ENCODE peak calls at places on chromosomes 4 and X, in seven cellular contexts. T is ascending aorta, G is SJSA1, U is GM23248, B is fibroblast of lung, A is Panc1, N is adipocyte. D is an unnamed sample. For H3K27me3, the result is how much of the 10 kb centered on the place peaks cover.

GRCh38 chr4:161463436-161463835 is 700.4 kb downstream of the FSTL5 start:
- DNase-seq in G (no peak), B (no peak), N (no peak), A (no peak), T (no peak), U (no peak), D (no peak)

GRCh38 chr4:86926428-86927086 is 8.3 kb upstream of the AFF1 start:
- DNase-seq in U (no peak), A (no peak), G (peak), T (no peak), N (no peak), B (no peak), D (no peak)

GRCh38 chrX:11434607-11435006 is 141.4 kb downstream of the AMELX start:
- DNase-seq in B (no peak), N (no peak), U (no peak), G (no peak), T (no peak), A (no peak), D (no peak)

GRCh38 chr4:147590249-147590920 is 26.8 kb upstream of the TMEM184C start:
- DNase-seq in A (peak), G (peak), N (peak), U (peak), B (peak), T (peak), D (peak)

GRCh38 chr4:37981844-37982720 is 21.9 kb downstream of the PTTG2 start:
- DNase-seq in G (peak), B (no peak), U (peak), A (no peak), T (no peak), N (peak), D (no peak)

GRCh38 chr4:159256037-159256436 is 153.2 kb downstream of the RAPGEF2 start:
- DNase-seq in A (no peak), B (no peak), G (no peak), T (no peak), N (no peak), U (no peak), D (no peak)

GRCh38 chr4:40486534-40486933 is 143.1 kb downstream of the RBM47 start:
- DNase-seq in G (no peak), U (peak), A (no peak), N (peak), T (no peak), B (peak), D (no peak)

GRCh38 chr4:88318751-88319350 is 34.5 kb upstream of the PPM1K start:
- DNase-seq in U (peak), B (no peak), N (no peak), T (no peak), G (no peak), A (no peak), D (no peak)

GRCh38 chr4:77819409-77819835 is 254 bp upstream of the CNOT6L start:
- DNase-seq in U (peak), A (no peak), T (no peak), G (no peak), N (peak), B (no peak), D (no peak)

GRCh38 chrX:18075603-18076002 is 145.1 kb downstream of the BEND2 start:
- DNase-seq in G (no peak), U (no peak), A (no peak), B (no peak), N (no peak), T (no peak), D (no peak)

GRCh38 chr4:122625156-122625555 is 4.3 kb upstream of the IL21 start:
- DNase-seq in G (no peak), N (peak), T (no peak), B (peak), A (no peak), U (peak), D (no peak)

GRCh38 chrX:134898450-134898849 is 92.3 kb upstream of the SMIM10 start:
- DNase-seq in A (no peak), B (peak), T (no peak), G (no peak), U (peak), N (peak), D (no peak)

GRCh38 chrX:21958888-21959287 is 18.4 kb downstream of the SMS start:
- DNase-seq in G (no peak), N (no peak), A (no peak), B (peak), T (no peak), U (peak), D (no peak)

GRCh38 chr4:42330291-42330690 is 67.0 kb upstream of the SHISA3 start:
- DNase-seq in U (no peak), B (no peak), N (no peak), T (no peak), G (no peak), A (no peak), D (no peak)

GRCh38 chrX:110136136-110136535 is 133.2 kb downstream of the TMEM164 start:
- DNase-seq in B (no peak), N (no peak), G (no peak), T (no peak), A (no peak), U (no peak), D (no peak)
- H3K27me3 ChIP-seq in B (under half), N (under half), G (under half), T (under half), A (under half), U (under half), D (under half)

GRCh38 chr4:74631988-74632387 is 162.3 kb downstream of the BTC start:
- DNase-seq in B (no peak), U (no peak), A (no peak), G (no peak), T (no peak), N (no peak), D (no peak)

GRCh38 chr4:74628808-74629616 is 165.3 kb downstream of the BTC start:
- DNase-seq in T (no peak), G (no peak), A (no peak), B (no peak), N (no peak), U (peak), D (no peak)

GRCh38 chr4:74630551-74630950 is 163.8 kb downstream of the BTC start:
- DNase-seq in G (no peak), B (no peak), U (no peak), A (no peak), T (no peak), N (no peak), D (no peak)

GRCh38 chr4:74632634-74633033 is 161.7 kb downstream of the BTC start:
- DNase-seq in T (peak), U (peak), B (peak), G (peak), N (peak), A (peak), D (peak)

DNA sequence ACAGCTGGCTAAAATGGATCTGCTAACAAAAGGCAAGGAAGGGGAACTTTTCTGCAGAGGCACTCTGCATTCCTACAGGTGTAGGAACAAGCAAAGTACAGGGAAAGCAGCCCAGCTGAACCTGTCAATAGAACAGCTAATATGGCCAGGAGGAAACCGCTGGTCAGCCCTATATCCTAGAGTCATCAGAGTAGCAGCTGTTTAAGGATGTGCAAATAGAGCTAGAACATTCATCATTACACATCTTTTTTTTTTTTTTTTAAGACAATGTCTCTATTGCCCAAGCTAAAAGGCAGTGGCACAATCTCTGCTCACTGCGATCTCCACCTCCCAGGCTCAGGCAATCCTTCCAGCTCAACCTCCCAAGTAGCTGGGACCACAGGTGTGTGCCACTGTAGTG is 163.0 kb downstream of the BTC start:
- DNase-seq in T (no peak), A (no peak), N (no peak), G (no peak), B (peak), U (peak), D (no peak)
- H3K27me3 ChIP-seq in T (under half), A (under half), N (under half), G (under half), B (under half), U (under half), D (under half)

GRCh38 chrX:69362889-69363288 is 141.2 kb upstream of the NALF2 start:
- DNase-seq in N (peak), G (no peak), U (peak), A (no peak), T (no peak), B (peak), D (no peak)
- H3K27me3 ChIP-seq in N (under half), G (under half), U (under half), A (under half), T (under half), B (under half), D (under half)

GRCh38 chrX:54024350-54024749 is 19.9 kb downstream of the PHF8 start:
- DNase-seq in A (no peak), U (no peak), T (no peak), B (no peak), G (no peak), N (no peak), D (no peak)
- H3K27me3 ChIP-seq in A (under half), U (under half), T (under half), B (under half), G (under half), N (under half), D (under half)

DNA sequence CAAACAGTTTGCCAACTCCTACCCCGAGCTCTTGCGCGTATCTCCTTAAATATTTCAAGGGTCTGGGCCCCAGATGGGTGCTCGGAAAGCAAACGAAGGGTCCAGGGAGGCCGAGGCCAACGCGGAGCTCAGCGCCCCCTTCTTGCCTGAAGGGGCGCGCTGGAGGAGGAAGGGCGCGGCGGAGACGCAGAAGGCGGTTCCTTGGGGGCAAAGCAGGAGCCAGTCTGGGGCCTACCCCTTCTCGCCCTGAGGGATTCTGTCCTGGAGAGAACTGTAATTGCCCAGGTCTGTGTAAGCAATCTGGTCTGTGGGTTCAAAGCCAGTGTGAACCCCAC is 4.0 kb upstream of the SFRP2 start:
- DNase-seq in U (no peak), B (no peak), G (no peak), T (no peak), N (no peak), A (no peak), D (no peak)
- H3K27me3 ChIP-seq in U (under half), B (under half), G (under half), T (under half), N (under half), A (under half), D (half or more)

DNA sequence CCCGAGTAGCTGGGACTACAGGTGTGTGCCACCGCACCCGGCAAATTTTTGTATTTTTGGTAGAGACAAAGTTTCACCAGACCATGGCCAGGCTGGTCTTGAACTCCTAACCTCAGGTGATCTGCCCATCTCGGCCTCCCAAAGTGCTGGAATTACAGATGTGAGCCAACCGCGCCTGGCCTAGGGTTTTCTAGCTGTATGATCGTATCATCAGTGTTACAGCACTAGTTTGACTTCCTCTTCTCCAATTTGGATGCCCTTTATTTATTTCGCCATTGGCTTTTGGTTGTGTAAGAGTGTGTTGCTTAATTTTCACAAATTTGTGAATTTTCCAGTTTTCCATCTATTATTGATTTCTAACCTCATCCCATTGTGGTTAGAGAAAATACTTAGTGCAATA is 5.2 kb downstream of the TKTL1 start:
- DNase-seq in A (no peak), T (no peak), G (no peak), U (no peak), N (no peak), B (no peak), D (no peak)
- H3K27me3 ChIP-seq in A (under half), T (under half), G (under half), U (under half), N (under half), B (under half), D (under half)

GRCh38 chr4:7962609-7963508 is 23.2 kb upstream of the AFAP1 start:
- DNase-seq in G (no peak), B (no peak), U (no peak), A (no peak), N (no peak), T (no peak), D (no peak)
- H3K27me3 ChIP-seq in G (under half), B (under half), U (under half), A (under half), N (under half), T (under half), D (under half)

GRCh38 chrX:42107495-42108139 is 184.3 kb upstream of the CASK start:
- DNase-seq in N (no peak), G (no peak), T (no peak), U (no peak), A (no peak), B (no peak), D (no peak)

GRCh38 chrX:42106556-42106955 is 183.2 kb upstream of the CASK start:
- DNase-seq in B (peak), A (no peak), U (no peak), G (no peak), N (no peak), T (no peak), D (no peak)

GRCh38 chrX:42108140-42108503 is 184.8 kb upstream of the CASK start:
- DNase-seq in A (no peak), T (no peak), N (no peak), U (no peak), B (peak), G (no peak), D (no peak)

GRCh38 chrX:42109428-42109827 is 186.1 kb upstream of the CASK start:
- DNase-seq in N (no peak), A (no peak), B (no peak), U (no peak), T (no peak), G (no peak), D (no peak)
- H3K27me3 ChIP-seq in N (under half), A (under half), B (under half), U (under half), T (under half), G (under half), D (under half)

D was measured in AG04450.